ENCODE peak calls at places on chromosomes 11 and 22, in ten cellular contexts. One of them, this sample, is unnamed.

GRCh38 chr11:86919557-86920210 is 35.5 kb downstream of the FZD4 start:
- DNase-seq in ascending aorta: no peak
- DNase-seq in PC-3: peak; percentile 88
- DNase-seq in H1: no peak
- DNase-seq in BE2C: no peak
- DNase-seq in testis: peak; percentile 35
- DNase-seq in CD8-positive, alpha-beta memory T cell: no peak
- DNase-seq in aorta: no peak
- DNase-seq in ovary: no peak
- DNase-seq in left ventricle myocardium inferior: no peak
- DNase-seq in this sample: peak; percentile 72

GRCh38 chr22:21444701-21445436 is 22.3 kb upstream of the TMEM191C start:
- DNase-seq in ascending aorta: peak; percentile 50
- DNase-seq in PC-3: no peak
- DNase-seq in H1: peak; percentile 41
- DNase-seq in BE2C: peak; percentile 6
- DNase-seq in testis: peak; percentile 13
- DNase-seq in CD8-positive, alpha-beta memory T cell: no peak
- DNase-seq in aorta: no peak
- DNase-seq in ovary: no peak
- DNase-seq in left ventricle myocardium inferior: no peak
- DNase-seq in this sample: peak; percentile 35

GRCh38 chr22:28002863-28003565 is 84.0 kb upstream of the PITPNB start:
- DNase-seq in ascending aorta: no peak
- DNase-seq in PC-3: no peak
- DNase-seq in H1: no peak
- DNase-seq in BE2C: no peak
- DNase-seq in testis: no peak
- DNase-seq in CD8-positive, alpha-beta memory T cell: no peak
- DNase-seq in aorta: no peak
- DNase-seq in ovary: no peak
- DNase-seq in left ventricle myocardium inferior: no peak
- DNase-seq in this sample: no peak

GRCh38 chr11:111555255-111555654 is 14.7 kb downstream of the LAYN start:
- DNase-seq in ascending aorta: no peak
- DNase-seq in PC-3: peak; percentile 55
- DNase-seq in H1: no peak
- DNase-seq in BE2C: no peak
- DNase-seq in testis: no peak
- DNase-seq in CD8-positive, alpha-beta memory T cell: no peak
- DNase-seq in aorta: no peak
- DNase-seq in ovary: no peak
- DNase-seq in left ventricle myocardium inferior: no peak
- DNase-seq in this sample: no peak

GRCh38 chr22:41902932-41903421 is 11.9 kb downstream of the SHISA8 start:
- DNase-seq in ascending aorta: no peak
- DNase-seq in PC-3: no peak
- DNase-seq in H1: no peak
- DNase-seq in BE2C: no peak
- DNase-seq in testis: peak; percentile 84
- DNase-seq in CD8-positive, alpha-beta memory T cell: no peak
- DNase-seq in aorta: no peak
- DNase-seq in ovary: no peak
- DNase-seq in left ventricle myocardium inferior: peak; percentile 83
- DNase-seq in this sample: peak; percentile 41

GRCh38 chr11:124069429-124070401 is 28.6 kb upstream of the OR10G7 start:
- DNase-seq in ascending aorta: no peak
- DNase-seq in PC-3: peak; percentile 63
- DNase-seq in H1: peak; percentile 77
- DNase-seq in BE2C: peak; percentile 76
- DNase-seq in testis: peak; percentile 43
- DNase-seq in CD8-positive, alpha-beta memory T cell: no peak
- DNase-seq in aorta: peak; percentile 63
- DNase-seq in ovary: no peak
- DNase-seq in left ventricle myocardium inferior: no peak
- DNase-seq in this sample: peak; percentile 92

GRCh38 chr11:8832571-8833260 is 78.3 kb upstream of the AKIP1 start:
- DNase-seq in ascending aorta: no peak
- DNase-seq in PC-3: peak; percentile 49
- DNase-seq in H1: no peak
- DNase-seq in BE2C: peak; percentile 41
- DNase-seq in testis: no peak
- DNase-seq in CD8-positive, alpha-beta memory T cell: no peak
- DNase-seq in aorta: no peak
- DNase-seq in ovary: no peak
- DNase-seq in left ventricle myocardium inferior: no peak
- DNase-seq in this sample: peak; percentile 69

GRCh38 chr22:41366323-41367014 is 15.3 kb upstream of the TEF start:
- DNase-seq in ascending aorta: no peak
- DNase-seq in PC-3: no peak
- DNase-seq in H1: no peak
- DNase-seq in BE2C: no peak
- DNase-seq in testis: no peak
- DNase-seq in CD8-positive, alpha-beta memory T cell: no peak
- DNase-seq in aorta: no peak
- DNase-seq in ovary: no peak
- DNase-seq in left ventricle myocardium inferior: no peak
- DNase-seq in this sample: no peak

GRCh38 chr11:128379587-128380279 is 207.6 kb downstream of the ETS1 start:
- DNase-seq in ascending aorta: no peak
- DNase-seq in PC-3: peak; percentile 71
- DNase-seq in H1: no peak
- DNase-seq in BE2C: peak; percentile 24
- DNase-seq in testis: no peak
- DNase-seq in CD8-positive, alpha-beta memory T cell: peak; percentile 49
- DNase-seq in aorta: no peak
- DNase-seq in ovary: no peak
- DNase-seq in left ventricle myocardium inferior: no peak
- DNase-seq in this sample: no peak

GRCh38 chr11:95081412-95081811 is 8.2 kb upstream of the ENDOD1 start:
- DNase-seq in ascending aorta: peak; percentile 84
- DNase-seq in PC-3: no peak
- DNase-seq in H1: no peak
- DNase-seq in BE2C: no peak
- DNase-seq in testis: peak; percentile 44
- DNase-seq in CD8-positive, alpha-beta memory T cell: no peak
- DNase-seq in aorta: peak; percentile 68
- DNase-seq in ovary: no peak
- DNase-seq in left ventricle myocardium inferior: no peak
- DNase-seq in this sample: peak; percentile 60

GRCh38 chr11:104164028-104164520 is at the start of gene PDGFD:
- DNase-seq in ascending aorta: peak; percentile 83
- DNase-seq in PC-3: peak; percentile 67
- DNase-seq in H1: peak; percentile 85
- DNase-seq in BE2C: peak; percentile 82
- DNase-seq in testis: peak; percentile 70
- DNase-seq in CD8-positive, alpha-beta memory T cell: peak; percentile 62
- DNase-seq in aorta: peak; percentile 73
- DNase-seq in ovary: peak; percentile 75
- DNase-seq in left ventricle myocardium inferior: peak; percentile 64
- DNase-seq in this sample: peak; percentile 95

DNA sequence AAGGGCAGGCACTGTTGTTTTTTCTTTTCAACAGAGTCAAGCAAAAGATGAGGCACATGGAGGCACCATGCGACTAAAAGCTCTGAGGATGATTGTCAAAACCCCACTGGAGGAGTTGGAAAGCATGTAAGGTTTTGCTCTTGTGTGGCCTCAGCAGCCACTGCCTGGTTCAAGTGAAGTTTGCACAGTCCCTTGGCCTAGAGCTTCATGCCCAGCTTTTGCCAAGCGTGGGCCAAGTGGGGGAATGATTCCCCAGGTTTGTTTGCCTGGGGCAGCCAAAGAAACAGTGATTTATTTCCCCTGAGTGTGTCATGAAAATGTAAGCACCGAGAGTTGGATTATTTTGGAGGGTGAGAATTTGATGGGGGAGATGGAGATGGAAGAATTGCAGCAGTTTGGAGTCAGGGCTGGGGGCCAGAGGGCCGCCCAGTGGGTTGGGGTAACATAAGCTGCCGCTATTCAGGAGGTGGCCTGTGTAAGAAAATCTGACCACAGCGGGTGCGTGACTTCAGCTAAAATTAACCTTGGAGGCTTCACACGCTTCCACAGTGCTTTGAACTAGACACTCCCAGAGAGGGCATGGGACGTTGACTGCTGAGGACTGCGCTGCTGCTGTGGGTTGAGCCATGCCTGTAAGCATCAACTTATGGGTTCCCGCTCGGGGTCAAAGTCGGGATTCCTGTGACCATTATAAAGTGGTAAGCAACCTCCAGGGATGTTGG is 100.7 kb downstream of the NAV2 start:
- DNase-seq in ascending aorta: no peak
- DNase-seq in PC-3: no peak
- DNase-seq in H1: no peak
- DNase-seq in BE2C: no peak
- DNase-seq in testis: no peak
- DNase-seq in CD8-positive, alpha-beta memory T cell: no peak
- DNase-seq in aorta: no peak
- DNase-seq in ovary: no peak
- DNase-seq in left ventricle myocardium inferior: peak; percentile 19
- DNase-seq in this sample: no peak
- H3K4me1 ChIP-seq in ascending aorta: peaks cover 15% of the 10 kb centered on the region
- H3K4me1 ChIP-seq in PC-3: peaks cover 20% of the 10 kb centered on the region
- H3K4me1 ChIP-seq in H1: peaks cover 40% of the 10 kb centered on the region
- H3K4me1 ChIP-seq in BE2C: no peaks in the 10 kb centered on the region
- H3K4me1 ChIP-seq in testis: no peaks in the 10 kb centered on the region
- H3K4me1 ChIP-seq in CD8-positive, alpha-beta memory T cell: no peaks in the 10 kb centered on the region
- H3K4me1 ChIP-seq in aorta: peaks cover 48% of the 10 kb centered on the region
- H3K4me1 ChIP-seq in ovary: no peaks in the 10 kb centered on the region
- H3K4me1 ChIP-seq in left ventricle myocardium inferior: peaks cover 77% of the 10 kb centered on the region
- H3K4me1 ChIP-seq in this sample: no peaks in the 10 kb centered on the region

GRCh38 chr22:37594237-37594636 is 14.3 kb upstream of the LGALS2 start:
- DNase-seq in ascending aorta: no peak
- DNase-seq in PC-3: no peak
- DNase-seq in H1: no peak
- DNase-seq in BE2C: no peak
- DNase-seq in testis: no peak
- DNase-seq in CD8-positive, alpha-beta memory T cell: no peak
- DNase-seq in aorta: no peak
- DNase-seq in ovary: no peak
- DNase-seq in left ventricle myocardium inferior: no peak
- DNase-seq in this sample: no peak

GRCh38 chr22:37601203-37601539 is 7.5 kb upstream of the GGA1 start:
- DNase-seq in ascending aorta: no peak
- DNase-seq in PC-3: no peak
- DNase-seq in H1: no peak
- DNase-seq in BE2C: no peak
- DNase-seq in testis: no peak
- DNase-seq in CD8-positive, alpha-beta memory T cell: no peak
- DNase-seq in aorta: no peak
- DNase-seq in ovary: no peak
- DNase-seq in left ventricle myocardium inferior: no peak
- DNase-seq in this sample: no peak

GRCh38 chr22:37604074-37604473 is 4.6 kb upstream of the GGA1 start:
- DNase-seq in ascending aorta: no peak
- DNase-seq in PC-3: no peak
- DNase-seq in H1: no peak
- DNase-seq in BE2C: no peak
- DNase-seq in testis: no peak
- DNase-seq in CD8-positive, alpha-beta memory T cell: no peak
- DNase-seq in aorta: no peak
- DNase-seq in ovary: no peak
- DNase-seq in left ventricle myocardium inferior: no peak
- DNase-seq in this sample: no peak

GRCh38 chr22:37601540-37602442 is 6.8 kb upstream of the GGA1 start:
- DNase-seq in ascending aorta: no peak
- DNase-seq in PC-3: peak; percentile 62
- DNase-seq in H1: peak; percentile 66
- DNase-seq in BE2C: peak; percentile 52
- DNase-seq in testis: peak; percentile 40
- DNase-seq in CD8-positive, alpha-beta memory T cell: no peak
- DNase-seq in aorta: no peak
- DNase-seq in ovary: no peak
- DNase-seq in left ventricle myocardium inferior: no peak
- DNase-seq in this sample: peak; percentile 93

GRCh38 chr22:37599161-37599560 is 9.5 kb upstream of the GGA1 start:
- DNase-seq in ascending aorta: no peak
- DNase-seq in PC-3: peak; percentile 8
- DNase-seq in H1: no peak
- DNase-seq in BE2C: no peak
- DNase-seq in testis: peak; percentile 91
- DNase-seq in CD8-positive, alpha-beta memory T cell: no peak
- DNase-seq in aorta: no peak
- DNase-seq in ovary: no peak
- DNase-seq in left ventricle myocardium inferior: no peak
- DNase-seq in this sample: no peak
- H3K4me1 ChIP-seq in ascending aorta: no peaks in the 10 kb centered on the region
- H3K4me1 ChIP-seq in PC-3: peaks cover 17% of the 10 kb centered on the region
- H3K4me1 ChIP-seq in H1: peaks cover 4% of the 10 kb centered on the region
- H3K4me1 ChIP-seq in BE2C: no peaks in the 10 kb centered on the region
- H3K4me1 ChIP-seq in testis: peaks cover 12% of the 10 kb centered on the region
- H3K4me1 ChIP-seq in CD8-positive, alpha-beta memory T cell: peaks cover 5% of the 10 kb centered on the region
- H3K4me1 ChIP-seq in aorta: no peaks in the 10 kb centered on the region
- H3K4me1 ChIP-seq in ovary: no peaks in the 10 kb centered on the region
- H3K4me1 ChIP-seq in left ventricle myocardium inferior: peaks cover 5% of the 10 kb centered on the region
- H3K4me1 ChIP-seq in this sample: peaks cover 3% of the 10 kb centered on the region

DNA sequence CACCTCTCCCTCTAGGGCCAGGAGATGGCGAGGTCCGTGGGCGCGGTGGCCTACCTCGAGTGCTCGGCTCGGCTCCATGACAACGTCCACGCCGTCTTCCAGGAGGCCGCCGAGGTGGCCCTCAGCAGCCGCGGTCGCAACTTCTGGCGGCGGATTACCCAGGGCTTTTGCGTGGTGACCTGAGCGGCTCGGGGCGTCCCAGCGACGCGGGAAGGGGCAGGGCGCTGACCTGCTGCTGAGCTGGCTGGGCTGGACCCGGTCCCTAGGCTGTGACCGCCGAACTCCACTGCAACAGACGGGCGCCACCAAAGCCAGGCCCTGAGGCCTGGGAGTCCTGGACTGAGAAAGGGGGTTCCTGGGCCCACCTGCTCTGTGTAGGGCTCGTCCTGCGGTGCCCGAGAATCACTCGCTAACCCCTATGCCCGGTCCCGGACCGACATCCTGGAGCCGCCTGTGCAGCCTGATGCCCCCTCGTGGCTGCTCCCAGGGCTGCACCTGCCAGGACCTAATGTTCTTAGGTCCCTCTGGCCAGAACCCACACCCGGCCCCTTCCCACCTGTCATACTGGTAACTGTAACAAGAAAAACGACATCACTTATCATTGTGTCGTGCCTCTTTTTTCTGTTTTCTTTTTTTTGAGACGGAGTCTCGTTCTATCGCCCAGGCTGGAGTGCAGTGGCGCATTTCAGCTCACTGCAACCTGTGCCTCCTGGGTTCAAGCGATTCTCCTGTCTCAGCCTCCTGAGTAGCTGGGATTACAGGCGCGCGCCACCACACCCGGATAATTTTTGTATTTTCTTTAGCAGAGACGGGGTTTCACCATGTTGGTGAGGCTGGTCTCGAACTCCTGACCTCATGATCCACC is 15.0 kb downstream of the RHOD start:
- DNase-seq in ascending aorta: peak; percentile 86
- DNase-seq in PC-3: peak; percentile 62
- DNase-seq in H1: peak; percentile 96
- DNase-seq in BE2C: peak; percentile 59
- DNase-seq in testis: peak; percentile 91
- DNase-seq in CD8-positive, alpha-beta memory T cell: peak; percentile 76
- DNase-seq in aorta: peak; percentile 81
- DNase-seq in ovary: no peak
- DNase-seq in left ventricle myocardium inferior: peak; percentile 80
- DNase-seq in this sample: peak; percentile 97
- H3K4me1 ChIP-seq in ascending aorta: no peaks in the 10 kb centered on the region
- H3K4me1 ChIP-seq in PC-3: no peaks in the 10 kb centered on the region
- H3K4me1 ChIP-seq in H1: no peaks in the 10 kb centered on the region
- H3K4me1 ChIP-seq in BE2C: no peaks in the 10 kb centered on the region
- H3K4me1 ChIP-seq in testis: no peaks in the 10 kb centered on the region
- H3K4me1 ChIP-seq in CD8-positive, alpha-beta memory T cell: no peaks in the 10 kb centered on the region
- H3K4me1 ChIP-seq in aorta: no peaks in the 10 kb centered on the region
- H3K4me1 ChIP-seq in ovary: no peaks in the 10 kb centered on the region
- H3K4me1 ChIP-seq in left ventricle myocardium inferior: peaks cover 6% of the 10 kb centered on the region
- H3K4me1 ChIP-seq in this sample: no peaks in the 10 kb centered on the region

GRCh38 chr11:61750631-61751273 is 1.7 kb upstream of the MYRF start:
- DNase-seq in ascending aorta: no peak
- DNase-seq in PC-3: no peak
- DNase-seq in H1: no peak
- DNase-seq in BE2C: no peak
- DNase-seq in testis: no peak
- DNase-seq in CD8-positive, alpha-beta memory T cell: no peak
- DNase-seq in aorta: no peak
- DNase-seq in ovary: no peak
- DNase-seq in left ventricle myocardium inferior: no peak
- DNase-seq in this sample: no peak
- H3K4me1 ChIP-seq in ascending aorta: peaks cover 3% of the 10 kb centered on the region
- H3K4me1 ChIP-seq in PC-3: peaks cover 13% of the 10 kb centered on the region
- H3K4me1 ChIP-seq in H1: peaks cover 28% of the 10 kb centered on the region
- H3K4me1 ChIP-seq in BE2C: no peaks in the 10 kb centered on the region
- H3K4me1 ChIP-seq in testis: peaks cover 16% of the 10 kb centered on the region
- H3K4me1 ChIP-seq in CD8-positive, alpha-beta memory T cell: peaks cover 5% of the 10 kb centered on the region
- H3K4me1 ChIP-seq in aorta: no peaks in the 10 kb centered on the region
- H3K4me1 ChIP-seq in ovary: peaks cover 12% of the 10 kb centered on the region
- H3K4me1 ChIP-seq in left ventricle myocardium inferior: peaks cover 16% of the 10 kb centered on the region
- H3K4me1 ChIP-seq in this sample: peaks cover 38% of the 10 kb centered on the region